ENCODE peak calls at places on chromosomes 7 and 10, in four cellular contexts. N is MM.1S, M is neural progenitor cell, C is GM23338. O is an unnamed sample. For H3K4me1, the result is how much of the 10 kb centered on the place peaks cover.

GRCh38 chr10:133183646-133184378 is 23.8 kb downstream of the KNDC1 start:
- DNase-seq in N (no peak), M (no peak), C (no peak), O (no peak)

GRCh38 chr7:24401628-24402593 is 117.9 kb downstream of the NPY start:
- DNase-seq in N (peak), M (no peak), C (no peak), O (peak)

GRCh38 chr7:104982308-104982755 is 31.7 kb upstream of the KMT2E start:
- DNase-seq in C (no peak), N (peak), M (no peak), O (no peak)

GRCh38 chr10:98361131-98361633 is 53.8 kb downstream of the PYROXD2 start:
- DNase-seq in C (no peak), M (peak), N (peak), O (peak)

GRCh38 chr10:86019141-86019540 is 347.5 kb downstream of the GRID1 start:
- DNase-seq in M (no peak), C (no peak), N (no peak), O (no peak)

GRCh38 chr10:71371750-71372166 is 25.0 kb upstream of the CDH23 start:
- DNase-seq in N (peak), C (no peak), M (no peak), O (no peak)

GRCh38 chr10:101566333-101567164 is 21.5 kb downstream of the POLL start:
- DNase-seq in N (no peak), M (peak), C (peak), O (no peak)

GRCh38 chr10:53909791-53910190 is 891.2 kb downstream of the PCDH15 start:
- DNase-seq in C (no peak), M (peak), N (no peak), O (no peak)

GRCh38 chr7:102012941-102013461 is 195.6 kb downstream of the CUX1 start:
- DNase-seq in N (no peak), C (no peak), M (no peak), O (no peak)

GRCh38 chr7:91883676-91884362 is 3.3 kb upstream of the MTERF1 start:
- DNase-seq in N (no peak), M (no peak), C (no peak), O (no peak)

GRCh38 chr10:118783776-118784542 is 29.2 kb upstream of the CACUL1 start:
- DNase-seq in C (no peak), M (no peak), N (no peak), O (no peak)

GRCh38 chr7:47574473-47575328 is 7.2 kb downstream of the TNS3 start:
- DNase-seq in M (no peak), N (peak), C (no peak), O (no peak)

GRCh38 chr10:32340596-32341180 is 6.3 kb downstream of the EPC1 start:
- DNase-seq in M (no peak), C (no peak), N (no peak), O (no peak)

GRCh38 chr7:98643232-98643985 is 26.3 kb downstream of the NPTX2 start:
- DNase-seq in C (no peak), M (no peak), N (no peak), O (no peak)

GRCh38 chr10:20709708-20710107 is 187.4 kb downstream of the NEBL start:
- DNase-seq in C (no peak), M (peak), N (no peak), O (no peak)

GRCh38 chr7:33040803-33041516 is 21.6 kb downstream of the NT5C3A start:
- DNase-seq in M (no peak), N (peak), C (no peak), O (peak)

GRCh38 chr7:22433710-22434460 is 66.1 kb downstream of the STEAP1B start:
- DNase-seq in N (no peak), C (peak), M (peak), O (peak)

GRCh38 chr10:909831-910230 is 21.7 kb downstream of the LARP4B start:
- DNase-seq in M (peak), N (no peak), C (peak), O (no peak)

GRCh38 chr7:82851126-82851525 is 311.6 kb downstream of the PCLO start:
- DNase-seq in N (no peak), M (no peak), C (no peak), O (no peak)

GRCh38 chr7:116932566-116932965 is 20.7 kb upstream of the ST7 start:
- DNase-seq in C (no peak), N (no peak), M (no peak), O (no peak)

GRCh38 chr7:103630318-103630717 is 184.3 kb upstream of the SLC26A5 start:
- DNase-seq in N (no peak), C (no peak), M (no peak), O (peak)

GRCh38 chr7:151687523-151688235 is 168.0 kb upstream of the RHEB start:
- DNase-seq in C (peak), M (peak), N (no peak), O (peak)

GRCh38 chr10:61342817-61343572 is 110.2 kb downstream of the TMEM26 start:
- DNase-seq in M (no peak), N (no peak), C (no peak), O (no peak)

GRCh38 chr10:97763411-97763810 is 8.4 kb downstream of the SFRP5 start:
- DNase-seq in C (no peak), N (no peak), M (no peak), O (no peak)

GRCh38 chr7:106659963-106660861 is 746 bp downstream of the CCDC71L start:
- DNase-seq in M (peak), C (peak), N (peak), O (peak)

GRCh38 chr10:102868976-102869289 is 337 bp upstream of the AS3MT start:
- DNase-seq in M (no peak), C (peak), N (no peak), O (no peak)

GRCh38 chr7:152330827-152331226 is 105.0 kb downstream of the KMT2C start:
- DNase-seq in C (no peak), M (no peak), N (no peak), O (no peak)

GRCh38 chr7:13091974-13092707 is 404.7 kb downstream of the ARL4A start:
- DNase-seq in M (no peak), N (no peak), C (no peak), O (no peak)

GRCh38 chr10:90964781-90965462 is 44.0 kb upstream of the ANKRD1 start:
- DNase-seq in N (no peak), M (no peak), C (no peak), O (no peak)

GRCh38 chr7:123624527-123625183 is 23.0 kb downstream of the ASB15 start:
- DNase-seq in N (peak), C (peak), M (peak), O (no peak)

GRCh38 chr7:27169658-27170493 is 4.2 kb downstream of the HOXA10 start:
- DNase-seq in M (peak), C (peak), N (no peak), O (peak)
- TF ChIP-seq EZH2 in M (peak), C (peak), N (no peak), O (no peak)

GRCh38 chr10:73576890-73577591 is 14.1 kb downstream of the USP54 start:
- DNase-seq in C (no peak), M (no peak), N (no peak), O (no peak)
- H3K4me1 ChIP-seq in C (under half), M (under half), N (under half), O (under half)

DNA sequence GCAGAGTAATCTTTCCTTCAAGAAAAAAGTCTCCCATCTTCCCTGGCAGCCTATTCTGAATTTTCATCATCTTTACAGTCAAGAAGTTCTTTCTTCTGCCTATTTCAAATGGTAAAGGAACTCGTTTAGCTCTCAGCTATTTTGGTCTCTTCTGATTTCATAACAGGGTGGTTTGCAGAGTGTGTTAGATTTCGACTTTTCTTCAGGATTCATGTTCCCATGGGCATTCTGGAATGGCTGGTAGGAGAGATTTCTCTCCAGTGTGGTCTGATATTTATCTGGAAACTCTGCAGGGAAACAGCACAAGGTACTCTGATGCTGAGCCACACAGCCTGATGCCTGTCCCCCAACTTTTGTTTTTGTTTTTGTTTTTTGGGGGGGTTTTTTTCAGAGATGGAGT is 111.1 kb upstream of the FAM171A1 start:
- DNase-seq in M (no peak), C (no peak), N (no peak), O (no peak)
- H3K4me3 ChIP-seq in M (no peak), C (no peak), N (no peak), O (no peak)

GRCh38 chr10:26567349-26567721 is 129.2 kb downstream of the APBB1IP start:
- DNase-seq in M (no peak), N (no peak), C (no peak), O (no peak)
- TF ChIP-seq EZH2 in M (peak), N (no peak), C (no peak), O (no peak)

O was measured in PC-9.